ENCODE peak calls at places on chromosomes 2 and 18, in seven cellular contexts. One of them, this sample, is unnamed. For H3K27me3 and H3K4me1, the result is how much of the 10 kb centered on the place peaks cover.

GRCh38 chr2:239244625-239245024 is 156.2 kb downstream of the HDAC4 start:
- DNase-seq in body of pancreas: no peak
- DNase-seq in transverse colon: no peak
- DNase-seq in thyroid gland: no peak
- DNase-seq in effector memory CD4-positive, alpha-beta T cell: no peak
- DNase-seq in mammary epithelial cell: no peak
- DNase-seq in endodermal cell: no peak
- DNase-seq in this sample: peak

GRCh38 chr2:44902767-44903166 is 38.7 kb upstream of the SIX3 start:
- DNase-seq in body of pancreas: no peak
- DNase-seq in transverse colon: no peak
- DNase-seq in thyroid gland: no peak
- DNase-seq in effector memory CD4-positive, alpha-beta T cell: no peak
- DNase-seq in mammary epithelial cell: no peak
- DNase-seq in endodermal cell: no peak
- DNase-seq in this sample: no peak

GRCh38 chr2:176079851-176080539 is 3.8 kb downstream of the EVX2 start:
- DNase-seq in body of pancreas: no peak
- DNase-seq in transverse colon: no peak
- DNase-seq in thyroid gland: no peak
- DNase-seq in effector memory CD4-positive, alpha-beta T cell: no peak
- DNase-seq in mammary epithelial cell: no peak
- DNase-seq in endodermal cell: peak
- DNase-seq in this sample: no peak

GRCh38 chr2:44940612-44941464 is 664 bp upstream of the SIX3 start:
- DNase-seq in body of pancreas: no peak
- DNase-seq in transverse colon: no peak
- DNase-seq in thyroid gland: no peak
- DNase-seq in effector memory CD4-positive, alpha-beta T cell: no peak
- DNase-seq in mammary epithelial cell: no peak
- DNase-seq in endodermal cell: peak
- DNase-seq in this sample: peak

GRCh38 chr2:144671695-144672094 is 151.8 kb upstream of the ZEB2 start:
- DNase-seq in body of pancreas: peak
- DNase-seq in transverse colon: no peak
- DNase-seq in thyroid gland: no peak
- DNase-seq in effector memory CD4-positive, alpha-beta T cell: no peak
- DNase-seq in mammary epithelial cell: no peak
- DNase-seq in endodermal cell: no peak
- DNase-seq in this sample: no peak

GRCh38 chr18:62621546-62621945 is 93.8 kb upstream of the PHLPP1 start:
- DNase-seq in body of pancreas: no peak
- DNase-seq in transverse colon: no peak
- DNase-seq in thyroid gland: no peak
- DNase-seq in effector memory CD4-positive, alpha-beta T cell: no peak
- DNase-seq in mammary epithelial cell: no peak
- DNase-seq in endodermal cell: no peak
- DNase-seq in this sample: no peak

GRCh38 chr18:22074343-22075070 is 94.9 kb upstream of the GATA6 start:
- DNase-seq in body of pancreas: no peak
- DNase-seq in transverse colon: no peak
- DNase-seq in thyroid gland: no peak
- DNase-seq in effector memory CD4-positive, alpha-beta T cell: no peak
- DNase-seq in mammary epithelial cell: no peak
- DNase-seq in endodermal cell: no peak
- DNase-seq in this sample: no peak

GRCh38 chr2:80303825-80304521 is 579 bp downstream of the LRRTM1 start:
- DNase-seq in body of pancreas: no peak
- DNase-seq in transverse colon: no peak
- DNase-seq in thyroid gland: no peak
- DNase-seq in effector memory CD4-positive, alpha-beta T cell: no peak
- DNase-seq in mammary epithelial cell: no peak
- DNase-seq in endodermal cell: peak
- DNase-seq in this sample: no peak

GRCh38 chr2:70340921-70341765 is 39.3 kb upstream of the FAM136A start:
- DNase-seq in body of pancreas: peak
- DNase-seq in transverse colon: peak
- DNase-seq in thyroid gland: peak
- DNase-seq in effector memory CD4-positive, alpha-beta T cell: peak
- DNase-seq in mammary epithelial cell: peak
- DNase-seq in endodermal cell: peak
- DNase-seq in this sample: no peak

GRCh38 chr2:71528749-71529148 is 75.4 kb downstream of the DYSF start:
- DNase-seq in body of pancreas: no peak
- DNase-seq in transverse colon: no peak
- DNase-seq in thyroid gland: no peak
- DNase-seq in effector memory CD4-positive, alpha-beta T cell: no peak
- DNase-seq in mammary epithelial cell: no peak
- DNase-seq in endodermal cell: peak
- DNase-seq in this sample: no peak

GRCh38 chr2:101643004-101643524 is 54.4 kb upstream of the MAP4K4 start:
- DNase-seq in body of pancreas: no peak
- DNase-seq in transverse colon: no peak
- DNase-seq in thyroid gland: no peak
- DNase-seq in effector memory CD4-positive, alpha-beta T cell: no peak
- DNase-seq in mammary epithelial cell: no peak
- DNase-seq in endodermal cell: no peak
- DNase-seq in this sample: no peak

GRCh38 chr2:148021059-148021985 is at the start of gene MBD5:
- DNase-seq in body of pancreas: peak
- DNase-seq in transverse colon: peak
- DNase-seq in thyroid gland: peak
- DNase-seq in effector memory CD4-positive, alpha-beta T cell: no peak
- DNase-seq in mammary epithelial cell: peak
- DNase-seq in endodermal cell: peak
- DNase-seq in this sample: peak

GRCh38 chr2:64982932-64983331 is 6.3 kb upstream of the SLC1A4 start:
- DNase-seq in body of pancreas: no peak
- DNase-seq in transverse colon: no peak
- DNase-seq in thyroid gland: no peak
- DNase-seq in effector memory CD4-positive, alpha-beta T cell: no peak
- DNase-seq in mammary epithelial cell: no peak
- DNase-seq in endodermal cell: no peak
- DNase-seq in this sample: no peak

GRCh38 chr18:61398961-61399632 is 65.9 kb downstream of the CDH20 start:
- DNase-seq in body of pancreas: no peak
- DNase-seq in transverse colon: no peak
- DNase-seq in thyroid gland: no peak
- DNase-seq in effector memory CD4-positive, alpha-beta T cell: no peak
- DNase-seq in mammary epithelial cell: no peak
- DNase-seq in endodermal cell: no peak
- DNase-seq in this sample: no peak

GRCh38 chr18:23618862-23619387 is 32.6 kb upstream of the NPC1 start:
- DNase-seq in body of pancreas: peak
- DNase-seq in transverse colon: no peak
- DNase-seq in thyroid gland: no peak
- DNase-seq in effector memory CD4-positive, alpha-beta T cell: no peak
- DNase-seq in mammary epithelial cell: no peak
- DNase-seq in endodermal cell: peak
- DNase-seq in this sample: peak
- H3K27me3 ChIP-seq in body of pancreas: under half
- H3K27me3 ChIP-seq in transverse colon: under half
- H3K27me3 ChIP-seq in thyroid gland: under half
- H3K27me3 ChIP-seq in effector memory CD4-positive, alpha-beta T cell: under half
- H3K27me3 ChIP-seq in mammary epithelial cell: under half
- H3K27me3 ChIP-seq in endodermal cell: under half
- H3K27me3 ChIP-seq in this sample: under half

DNA sequence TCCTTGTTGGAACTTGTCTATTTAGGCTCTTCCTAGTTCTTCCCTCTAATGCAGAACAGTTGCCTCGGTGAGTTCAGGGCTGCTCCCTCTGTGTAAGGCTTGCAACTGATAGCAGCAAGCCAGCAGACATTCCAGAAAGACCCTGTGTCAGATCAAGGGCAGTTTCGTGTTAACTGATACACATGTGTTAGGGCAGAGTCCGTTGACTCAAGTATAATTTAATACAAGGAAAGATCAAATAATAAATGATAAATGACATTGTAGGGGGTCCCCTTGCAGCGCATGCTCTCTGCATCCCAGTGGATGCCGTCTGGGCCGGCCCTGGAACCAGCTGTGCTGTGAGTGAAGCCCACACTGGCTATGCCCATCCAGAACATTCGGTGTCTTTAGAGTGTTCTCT is 180.3 kb downstream of the AGAP1 start:
- DNase-seq in body of pancreas: no peak
- DNase-seq in transverse colon: no peak
- DNase-seq in thyroid gland: no peak
- DNase-seq in effector memory CD4-positive, alpha-beta T cell: no peak
- DNase-seq in mammary epithelial cell: no peak
- DNase-seq in endodermal cell: no peak
- DNase-seq in this sample: no peak
- H3K4me1 ChIP-seq in body of pancreas: under half
- H3K4me1 ChIP-seq in transverse colon: under half
- H3K4me1 ChIP-seq in thyroid gland: under half
- H3K4me1 ChIP-seq in effector memory CD4-positive, alpha-beta T cell: under half
- H3K4me1 ChIP-seq in mammary epithelial cell: under half
- H3K4me1 ChIP-seq in endodermal cell: under half
- H3K4me1 ChIP-seq in this sample: under half

DNA sequence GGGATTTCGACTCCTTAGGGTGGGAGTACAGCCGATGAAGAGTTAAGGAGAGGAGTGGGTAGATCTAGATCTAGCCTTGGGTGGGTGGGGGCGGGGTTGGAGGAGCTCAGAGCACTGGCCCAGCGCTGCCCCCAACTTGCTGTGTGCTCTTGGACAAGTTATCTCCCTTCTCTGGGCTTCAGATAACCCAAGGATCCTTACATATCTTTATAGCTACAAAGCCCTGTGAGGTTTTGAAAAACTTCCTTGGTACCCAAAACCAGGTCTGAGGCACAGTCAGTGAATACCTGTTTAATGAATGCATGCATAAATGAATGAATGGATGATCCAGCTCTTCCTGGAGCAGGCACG is 1.3 kb upstream of the ODC1 start:
- DNase-seq in body of pancreas: no peak
- DNase-seq in transverse colon: no peak
- DNase-seq in thyroid gland: no peak
- DNase-seq in effector memory CD4-positive, alpha-beta T cell: no peak
- DNase-seq in mammary epithelial cell: no peak
- DNase-seq in endodermal cell: no peak
- DNase-seq in this sample: no peak
- H3K4me3 ChIP-seq in body of pancreas: no peak
- H3K4me3 ChIP-seq in transverse colon: peak
- H3K4me3 ChIP-seq in thyroid gland: no peak
- H3K4me3 ChIP-seq in effector memory CD4-positive, alpha-beta T cell: peak
- H3K4me3 ChIP-seq in mammary epithelial cell: no peak
- H3K4me3 ChIP-seq in endodermal cell: peak
- H3K4me3 ChIP-seq in this sample: peak

DNA sequence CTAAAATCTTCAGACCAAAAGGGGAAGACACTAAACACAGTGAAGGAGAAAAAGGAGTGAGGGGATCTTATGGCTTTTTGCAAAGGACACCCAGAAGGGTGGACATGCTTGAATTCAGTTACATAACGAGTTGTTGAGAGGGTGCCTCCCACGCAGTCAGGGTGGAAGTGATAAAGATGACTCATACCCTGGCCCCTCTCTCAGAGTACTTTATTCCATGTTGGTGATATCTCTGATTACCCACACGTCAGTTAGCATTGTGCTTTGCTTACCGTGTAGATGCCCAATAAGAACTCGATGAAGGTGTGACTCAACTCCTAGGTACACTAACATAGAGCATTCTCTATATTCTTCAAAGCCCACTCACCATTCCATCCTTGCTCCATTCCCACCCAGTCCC is 44.4 kb downstream of the EN1 start:
- DNase-seq in body of pancreas: no peak
- DNase-seq in transverse colon: no peak
- DNase-seq in thyroid gland: no peak
- DNase-seq in effector memory CD4-positive, alpha-beta T cell: no peak
- DNase-seq in mammary epithelial cell: no peak
- DNase-seq in endodermal cell: no peak
- DNase-seq in this sample: no peak
- H3K27me3 ChIP-seq in body of pancreas: under half
- H3K27me3 ChIP-seq in transverse colon: under half
- H3K27me3 ChIP-seq in thyroid gland: under half
- H3K27me3 ChIP-seq in effector memory CD4-positive, alpha-beta T cell: under half
- H3K27me3 ChIP-seq in mammary epithelial cell: under half
- H3K27me3 ChIP-seq in endodermal cell: under half
- H3K27me3 ChIP-seq in this sample: under half